ENCODE peak calls at places on chromosomes 3 and 15, in four cellular contexts. One of them, this sample, is unnamed.

GRCh38 chr3:197456271-197457091 is 99.3 kb downstream of the BDH1 start:
- DNase-seq in aorta: peak; percentile 92
- DNase-seq in GM13976: peak; percentile 78
- DNase-seq in M059J: peak; percentile 92
- DNase-seq in this sample: peak; percentile 91

GRCh38 chr15:51129513-51130197 is 34.9 kb upstream of the TNFAIP8L3 start:
- DNase-seq in GM13976: no peak
- DNase-seq in aorta: no peak
- DNase-seq in M059J: no peak
- DNase-seq in this sample: no peak

GRCh38 chr3:125032100-125032643 is 23.6 kb downstream of the HEG1 start:
- DNase-seq in GM13976: no peak
- DNase-seq in aorta: no peak
- DNase-seq in M059J: peak; percentile 49
- DNase-seq in this sample: no peak

GRCh38 chr3:25683882-25684281 is 19.2 kb upstream of the TOP2B start:
- DNase-seq in GM13976: no peak
- DNase-seq in aorta: no peak
- DNase-seq in M059J: no peak
- DNase-seq in this sample: no peak

GRCh38 chr15:82963356-82964341 is 11.1 kb upstream of the HOMER2 start:
- DNase-seq in M059J: no peak
- DNase-seq in aorta: no peak
- DNase-seq in GM13976: no peak
- DNase-seq in this sample: no peak

GRCh38 chr15:70466895-70467529 is 296.3 kb downstream of the UACA start:
- DNase-seq in aorta: peak; percentile 73
- DNase-seq in GM13976: peak; percentile 63
- DNase-seq in M059J: peak; percentile 62
- DNase-seq in this sample: no peak

GRCh38 chr3:186002884-186003472 is 65.2 kb upstream of the TRA2B start:
- DNase-seq in GM13976: no peak
- DNase-seq in M059J: peak; percentile 58
- DNase-seq in aorta: no peak
- DNase-seq in this sample: no peak

GRCh38 chr15:96230557-96231181 is 99.8 kb upstream of the NR2F2 start:
- DNase-seq in aorta: no peak
- DNase-seq in M059J: peak; percentile 71
- DNase-seq in GM13976: no peak
- DNase-seq in this sample: no peak

GRCh38 chr3:8617921-8618320 is 26.7 kb downstream of the SSUH2 start:
- DNase-seq in GM13976: no peak
- DNase-seq in M059J: no peak
- DNase-seq in aorta: no peak
- DNase-seq in this sample: no peak

GRCh38 chr3:104279617-104280016 is 1087.1 kb upstream of the ALCAM start:
- DNase-seq in GM13976: no peak
- DNase-seq in aorta: no peak
- DNase-seq in M059J: peak; percentile 91
- DNase-seq in this sample: no peak

GRCh38 chr3:126313580-126314304 is 43.5 kb downstream of the KLF15 start:
- DNase-seq in GM13976: no peak
- DNase-seq in aorta: no peak
- DNase-seq in M059J: no peak
- DNase-seq in this sample: no peak

GRCh38 chr3:1971780-1972179 is 126.9 kb upstream of the CNTN4 start:
- DNase-seq in aorta: no peak
- DNase-seq in M059J: no peak
- DNase-seq in GM13976: no peak
- DNase-seq in this sample: no peak

GRCh38 chr3:11724615-11725339 is 81.1 kb upstream of the VGLL4 start:
- DNase-seq in aorta: no peak
- DNase-seq in GM13976: peak; percentile 71
- DNase-seq in M059J: no peak
- DNase-seq in this sample: no peak

GRCh38 chr3:168116279-168116678 is 20.6 kb upstream of the GOLIM4 start:
- DNase-seq in M059J: peak; percentile 45
- DNase-seq in GM13976: no peak
- DNase-seq in aorta: peak; percentile 66
- DNase-seq in this sample: peak; percentile 65

GRCh38 chr3:69250014-69250413 is 127.6 kb upstream of the LMOD3 start:
- DNase-seq in GM13976: no peak
- DNase-seq in M059J: peak; percentile 53
- DNase-seq in aorta: no peak
- DNase-seq in this sample: no peak

GRCh38 chr3:76310661-76311060 is 525.3 kb upstream of the ZNF717 start:
- DNase-seq in M059J: no peak
- DNase-seq in GM13976: no peak
- DNase-seq in aorta: no peak
- DNase-seq in this sample: no peak

GRCh38 chr3:47057212-47057671 is 77.8 kb downstream of the NBEAL2 start:
- DNase-seq in GM13976: peak; percentile 25
- DNase-seq in aorta: no peak
- DNase-seq in M059J: peak; percentile 44
- DNase-seq in this sample: no peak

GRCh38 chr3:185292238-185292637 is 38.4 kb upstream of the EHHADH start:
- DNase-seq in GM13976: no peak
- DNase-seq in aorta: no peak
- DNase-seq in M059J: no peak
- DNase-seq in this sample: no peak

GRCh38 chr15:96053039-96054021 is 277.2 kb upstream of the NR2F2 start:
- DNase-seq in M059J: peak; percentile 26
- DNase-seq in GM13976: no peak
- DNase-seq in aorta: no peak
- DNase-seq in this sample: peak; percentile 79

GRCh38 chr3:11272913-11273574 is 847 bp downstream of the ATG7 start:
- DNase-seq in aorta: no peak
- DNase-seq in GM13976: no peak
- DNase-seq in M059J: peak; percentile 11
- DNase-seq in this sample: no peak

GRCh38 chr3:81968628-81969027 is 207.2 kb upstream of the GBE1 start:
- DNase-seq in aorta: no peak
- DNase-seq in M059J: no peak
- DNase-seq in GM13976: no peak
- DNase-seq in this sample: no peak

GRCh38 chr15:99213187-99213811 is 36.1 kb downstream of the TTC23 start:
- DNase-seq in aorta: peak; percentile 86
- DNase-seq in GM13976: peak; percentile 70
- DNase-seq in M059J: peak; percentile 61
- DNase-seq in this sample: peak; percentile 89

GRCh38 chr3:134799393-134799792 is 4.3 kb downstream of the EPHB1 start:
- DNase-seq in GM13976: no peak
- DNase-seq in M059J: peak; percentile 30
- DNase-seq in aorta: no peak
- DNase-seq in this sample: no peak

GRCh38 chr3:150158974-150159625 is 188.4 kb upstream of the PFN2 start:
- DNase-seq in M059J: peak; percentile 44
- DNase-seq in GM13976: no peak
- DNase-seq in aorta: no peak
- DNase-seq in this sample: no peak

GRCh38 chr15:52214553-52214952 is 23.4 kb upstream of the GNB5 start:
- DNase-seq in GM13976: no peak
- DNase-seq in M059J: no peak
- DNase-seq in aorta: no peak
- DNase-seq in this sample: no peak

GRCh38 chr3:127730171-127730570 is 57.4 kb downstream of the ABTB1 start:
- DNase-seq in M059J: no peak
- DNase-seq in aorta: no peak
- DNase-seq in GM13976: no peak
- DNase-seq in this sample: no peak

GRCh38 chr3:120661963-120662347 is 20.1 kb downstream of the HGD start:
- DNase-seq in aorta: no peak
- DNase-seq in GM13976: no peak
- DNase-seq in M059J: no peak
- DNase-seq in this sample: no peak

GRCh38 chr3:197001972-197002700 is 27.5 kb downstream of the MELTF start:
- DNase-seq in M059J: no peak
- DNase-seq in aorta: peak; percentile 56
- DNase-seq in GM13976: no peak
- DNase-seq in this sample: no peak

GRCh38 chr3:116871905-116872304 is 162.3 kb downstream of the TUSC7 start:
- DNase-seq in GM13976: no peak
- DNase-seq in M059J: no peak
- DNase-seq in aorta: no peak
- DNase-seq in this sample: no peak

GRCh38 chr3:162492446-162493081 is 996.0 kb downstream of the OTOL1 start:
- DNase-seq in aorta: no peak
- DNase-seq in M059J: peak; percentile 23
- DNase-seq in GM13976: no peak
- DNase-seq in this sample: no peak

GRCh38 chr15:32851619-32852416 is 134.0 kb downstream of the GREM1 start:
- DNase-seq in GM13976: no peak
- DNase-seq in M059J: peak; percentile 77
- DNase-seq in aorta: no peak
- DNase-seq in this sample: no peak

GRCh38 chr3:51799879-51800757 is 21.1 kb upstream of the IQCF6 start:
- DNase-seq in aorta: no peak
- DNase-seq in M059J: peak; percentile 58
- DNase-seq in GM13976: peak; percentile 48
- DNase-seq in this sample: no peak

GRCh38 chr3:172892158-172892557 is 141.6 kb downstream of the ECT2 start:
- DNase-seq in M059J: peak; percentile 82
- DNase-seq in aorta: no peak
- DNase-seq in GM13976: no peak
- DNase-seq in this sample: no peak